ENCODE peak calls at places on chromosomes 6 and 20, in eight cellular contexts. M is Caco-2, P is prostate gland, B is upper lobe of left lung, R is right lobe of liver, E is GM23248, X is osteoblast, A is pancreas. D is an unnamed sample.

GRCh38 chr6:35470663-35471120 is 2.5 kb downstream of the RPL10A start:
- DNase-seq in M (no peak), P (no peak), B (no peak), R (no peak), E (peak; percentile 20), X (peak; percentile 61), A (no peak), D (no peak)

GRCh38 chr6:71544028-71544427 is 255.4 kb downstream of the OGFRL1 start:
- DNase-seq in M (no peak), P (no peak), B (no peak), R (no peak), E (peak; percentile 47), X (no peak), A (no peak), D (no peak)

GRCh38 chr6:136604928-136605485 is 54.8 kb upstream of the MAP7 start:
- DNase-seq in M (no peak), P (peak; percentile 19), B (no peak), R (no peak), E (no peak), X (no peak), A (no peak), D (no peak)

GRCh38 chr6:158744986-158745430 is 74.2 kb downstream of the EZR start:
- DNase-seq in M (no peak), P (no peak), B (no peak), R (no peak), E (no peak), X (no peak), A (no peak), D (no peak)

GRCh38 chr6:52686878-52687699 is 16.2 kb downstream of the TMEM14A start:
- DNase-seq in M (no peak), P (no peak), B (no peak), R (no peak), E (no peak), X (no peak), A (no peak), D (no peak)

GRCh38 chr6:3748208-3748701 is 3.3 kb downstream of the PXDC1 start:
- DNase-seq in M (peak; percentile 59), P (no peak), B (peak; percentile 67), R (peak; percentile 75), E (peak; percentile 97), X (peak; percentile 100), A (no peak), D (peak; percentile 50)

GRCh38 chr6:10951675-10952282 is 64.9 kb downstream of the SYCP2L start:
- DNase-seq in M (no peak), P (no peak), B (no peak), R (no peak), E (peak; percentile 78), X (no peak), A (no peak), D (no peak)

GRCh38 chr20:53872561-53873248 is 197.7 kb downstream of the BCAS1 start:
- DNase-seq in M (no peak), P (no peak), B (no peak), R (no peak), E (peak; percentile 18), X (peak; percentile 81), A (no peak), D (no peak)

GRCh38 chr6:133277895-133278545 is 36.9 kb downstream of the EYA4 start:
- DNase-seq in M (no peak), P (no peak), B (no peak), R (no peak), E (no peak), X (no peak), A (no peak), D (no peak)

GRCh38 chr6:143940011-143940597 is 68.0 kb downstream of the PLAGL1 start:
- DNase-seq in M (peak; percentile 55), P (no peak), B (peak; percentile 57), R (no peak), E (peak; percentile 59), X (peak; percentile 80), A (peak; percentile 42), D (peak; percentile 47)

GRCh38 chr20:52832151-52832550 is 140.0 kb upstream of the TSHZ2 start:
- DNase-seq in M (no peak), P (no peak), B (no peak), R (no peak), E (no peak), X (no peak), A (no peak), D (no peak)

GRCh38 chr6:20953019-20953418 is 418.8 kb downstream of the CDKAL1 start:
- DNase-seq in M (no peak), P (no peak), B (no peak), R (no peak), E (no peak), X (no peak), A (no peak), D (no peak)

GRCh38 chr6:3229566-3230274 is 2.3 kb upstream of the TUBB2B start:
- DNase-seq in M (no peak), P (no peak), B (no peak), R (no peak), E (peak; percentile 16), X (no peak), A (no peak), D (no peak)

GRCh38 chr6:158649289-158650143 is at the start of gene SYTL3:
- DNase-seq in M (no peak), P (no peak), B (peak; percentile 88), R (peak; percentile 52), E (peak; percentile 87), X (peak; percentile 73), A (no peak), D (peak; percentile 34)

GRCh38 chr20:53194310-53194709 is 222.2 kb downstream of the TSHZ2 start:
- DNase-seq in M (no peak), P (no peak), B (no peak), R (no peak), E (no peak), X (no peak), A (no peak), D (no peak)

GRCh38 chr6:135703621-135704020 is 147.9 kb upstream of the PDE7B start:
- DNase-seq in M (no peak), P (no peak), B (no peak), R (no peak), E (no peak), X (no peak), A (no peak), D (no peak)

GRCh38 chr20:5557123-5557522 is 193.1 kb upstream of the SHLD1 start:
- DNase-seq in M (peak; percentile 55), P (peak; percentile 16), B (peak; percentile 34), R (no peak), E (peak; percentile 63), X (peak; percentile 32), A (no peak), D (no peak)

GRCh38 chr6:170080169-170080827 is 210.6 kb downstream of the DLL1 start:
- DNase-seq in M (peak; percentile 12), P (no peak), B (peak; percentile 18), R (peak; percentile 31), E (no peak), X (peak; percentile 77), A (no peak), D (no peak)

GRCh38 chr6:56169366-56169765 is 78.0 kb downstream of the COL21A1 start:
- DNase-seq in M (no peak), P (no peak), B (no peak), R (no peak), E (no peak), X (no peak), A (no peak), D (no peak)

GRCh38 chr20:61163027-61163426 is 89.0 kb upstream of the CDH4 start:
- DNase-seq in M (no peak), P (no peak), B (no peak), R (no peak), E (no peak), X (no peak), A (no peak), D (no peak)

GRCh38 chr20:61159940-61160688 is 91.9 kb upstream of the CDH4 start:
- DNase-seq in M (no peak), P (no peak), B (no peak), R (no peak), E (no peak), X (no peak), A (no peak), D (no peak)

GRCh38 chr20:61161649-61162210 is 90.3 kb upstream of the CDH4 start:
- DNase-seq in M (no peak), P (no peak), B (no peak), R (no peak), E (peak; percentile 22), X (no peak), A (no peak), D (no peak)

GRCh38 chr20:61162506-61162905 is 89.6 kb upstream of the CDH4 start:
- DNase-seq in M (no peak), P (no peak), B (no peak), R (no peak), E (no peak), X (no peak), A (no peak), D (no peak)

GRCh38 chr20:61157301-61157700 is 94.8 kb upstream of the CDH4 start:
- DNase-seq in M (no peak), P (no peak), B (no peak), R (no peak), E (no peak), X (no peak), A (no peak), D (no peak)
- H3K4me1 ChIP-seq in M (no peaks in the 10 kb centered on the region), P (no peaks in the 10 kb centered on the region), B (no peaks in the 10 kb centered on the region), R (no peaks in the 10 kb centered on the region), E (no peaks in the 10 kb centered on the region), X (no peaks in the 10 kb centered on the region), A (no peaks in the 10 kb centered on the region), D (no peaks in the 10 kb centered on the region)

DNA sequence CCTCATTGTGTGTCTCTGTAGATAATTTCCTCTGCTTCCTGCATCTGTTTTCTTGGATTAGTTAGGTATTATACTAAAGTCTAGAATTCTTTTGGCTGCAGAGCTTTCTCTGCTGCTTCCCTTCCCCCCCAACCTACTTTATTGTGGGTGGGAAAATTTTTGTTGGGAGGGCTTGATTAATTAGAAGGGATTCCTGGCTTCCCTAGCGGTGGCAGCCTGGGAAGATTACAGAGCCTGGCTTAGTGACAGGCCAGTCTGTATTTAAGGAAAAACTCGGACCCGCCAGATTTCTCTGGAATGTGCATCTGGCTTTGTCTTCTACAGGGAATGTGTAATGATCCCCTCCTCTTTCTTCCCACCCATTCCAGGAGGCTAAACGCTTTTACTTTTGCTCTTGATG is 31.2 kb downstream of the SLX4IP start:
- DNase-seq in M (no peak), P (no peak), B (no peak), R (no peak), E (no peak), X (no peak), A (no peak), D (no peak)
- H3K4me1 ChIP-seq in M (peaks cover 19% of the 10 kb centered on the region), P (no peaks in the 10 kb centered on the region), B (peaks cover 8% of the 10 kb centered on the region), R (no peaks in the 10 kb centered on the region), E (peaks cover 13% of the 10 kb centered on the region), X (peaks cover 13% of the 10 kb centered on the region), A (no peaks in the 10 kb centered on the region), D (peaks cover 8% of the 10 kb centered on the region)

DNA sequence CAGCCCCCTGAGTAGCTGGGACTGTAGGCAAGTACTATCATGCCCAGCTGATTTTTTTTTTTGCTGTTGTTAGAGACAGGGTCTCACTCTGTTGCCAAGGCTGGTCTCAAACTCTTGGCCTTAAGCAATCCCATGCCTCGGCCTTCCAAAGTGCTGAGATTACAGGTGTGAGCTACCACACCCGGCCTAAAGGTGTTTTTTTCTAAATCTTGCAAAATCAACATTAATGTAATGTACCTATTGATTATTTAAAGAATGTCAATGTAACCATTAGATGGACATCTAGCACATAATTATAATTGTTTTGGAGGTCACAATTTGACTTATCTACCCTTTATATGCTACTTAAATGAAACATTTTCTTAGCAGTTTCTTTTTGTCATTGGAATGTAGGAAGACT is 126.1 kb downstream of the PHACTR1 start:
- DNase-seq in M (no peak), P (no peak), B (no peak), R (no peak), E (no peak), X (no peak), A (no peak), D (no peak)
- H3K4me1 ChIP-seq in M (no peaks in the 10 kb centered on the region), P (no peaks in the 10 kb centered on the region), B (no peaks in the 10 kb centered on the region), R (no peaks in the 10 kb centered on the region), E (no peaks in the 10 kb centered on the region), X (no peaks in the 10 kb centered on the region), A (no peaks in the 10 kb centered on the region), D (no peaks in the 10 kb centered on the region)

GRCh38 chr20:44207066-44207723 is 3.4 kb downstream of the OSER1 start:
- DNase-seq in M (no peak), P (no peak), B (no peak), R (no peak), E (no peak), X (no peak), A (no peak), D (no peak)
- H3K4me1 ChIP-seq in M (peaks cover 27% of the 10 kb centered on the region), P (peaks cover 10% of the 10 kb centered on the region), B (peaks cover 56% of the 10 kb centered on the region), R (peaks cover 45% of the 10 kb centered on the region), E (peaks cover 59% of the 10 kb centered on the region), X (peaks cover 53% of the 10 kb centered on the region), A (peaks cover 21% of the 10 kb centered on the region), D (peaks cover 5% of the 10 kb centered on the region)